ENCODE peak calls at places on chromosomes 5 and 9, in five cellular contexts. A, X, B, Z and P are unnamed samples.

GRCh38 chr9:18331808-18332209 is 142.1 kb upstream of the ADAMTSL1 start:
- DNase-seq in X (no peak), B (peak; percentile 64), A (no peak), Z (no peak), P (no peak)

GRCh38 chr9:123686131-123686848 is 243.6 kb downstream of the DENND1A start:
- DNase-seq in A (no peak), Z (no peak), B (peak; percentile 32), X (no peak), P (no peak)

GRCh38 chr5:60586307-60586901 is 113.6 kb downstream of the DEPDC1B start:
- DNase-seq in Z (no peak), A (no peak), B (peak; percentile 50), X (peak; percentile 61), P (no peak)

GRCh38 chr5:122175852-122176251 is 46.5 kb downstream of the ZNF474 start:
- DNase-seq in A (no peak), X (no peak), B (peak; percentile 33), Z (no peak), P (no peak)

GRCh38 chr9:127838375-127839078 is 15.9 kb downstream of the ENG start:
- DNase-seq in B (peak; percentile 93), A (no peak), Z (no peak), X (peak; percentile 98), P (no peak)

GRCh38 chr9:15142903-15143534 is 164.0 kb downstream of the TTC39B start:
- DNase-seq in A (peak; percentile 41), Z (no peak), X (peak; percentile 64), B (peak; percentile 70), P (peak; percentile 43)

GRCh38 chr9:128637656-128638055 is 19.0 kb downstream of the DYNC2I2 start:
- DNase-seq in B (peak; percentile 54), Z (no peak), X (no peak), A (no peak), P (no peak)

GRCh38 chr9:71726723-71727122 is 41.6 kb downstream of the CEMIP2 start:
- DNase-seq in A (no peak), B (no peak), X (no peak), Z (no peak), P (no peak)

GRCh38 chr9:98230354-98230753 is 25.1 kb downstream of the TBC1D2 start:
- DNase-seq in B (no peak), A (no peak), Z (no peak), X (no peak), P (no peak)

GRCh38 chr9:29006603-29007002 is 1433.3 kb upstream of the C9orf72 start:
- DNase-seq in B (no peak), A (no peak), X (no peak), Z (no peak), P (no peak)

GRCh38 chr5:94793816-94794198 is 175.3 kb downstream of the SLF1 start:
- DNase-seq in B (peak; percentile 43), Z (no peak), A (no peak), X (peak; percentile 90), P (no peak)

GRCh38 chr9:93656426-93657222 is 80.2 kb downstream of the PHF2 start:
- DNase-seq in X (no peak), A (no peak), B (no peak), Z (no peak), P (no peak)

GRCh38 chr9:18606831-18607230 is 132.9 kb downstream of the ADAMTSL1 start:
- DNase-seq in X (peak; percentile 5), B (peak; percentile 26), A (peak; percentile 48), Z (peak; percentile 7), P (peak; percentile 44)

GRCh38 chr9:134623408-134624066 is 18.1 kb upstream of the COL5A1 start:
- DNase-seq in X (no peak), B (no peak), A (no peak), Z (no peak), P (no peak)

GRCh38 chr5:180621311-180621710 is 28.1 kb downstream of the FLT4 start:
- DNase-seq in Z (no peak), A (no peak), X (no peak), B (no peak), P (no peak)

GRCh38 chr9:97109194-97109811 is 70.4 kb upstream of the CTSV start:
- DNase-seq in B (peak; percentile 6), Z (peak; percentile 43), X (peak; percentile 11), A (peak; percentile 30), P (peak; percentile 77)

GRCh38 chr5:123511290-123511647 is 708 bp upstream of the CSNK1G3 start:
- DNase-seq in X (peak; percentile 66), B (peak; percentile 70), A (peak; percentile 18), Z (no peak), P (no peak)

GRCh38 chr5:91277840-91278239 is 105.3 kb downstream of the ARRDC3 start:
- DNase-seq in X (no peak), A (no peak), B (no peak), Z (no peak), P (no peak)

GRCh38 chr9:16928179-16928945 is 57.9 kb upstream of the BNC2 start:
- DNase-seq in A (no peak), Z (no peak), X (peak; percentile 33), B (peak; percentile 35), P (no peak)

GRCh38 chr9:100700689-100701318 is 122.9 kb downstream of the CAVIN4 start:
- DNase-seq in B (peak; percentile 9), X (no peak), Z (no peak), A (peak; percentile 20), P (peak; percentile 50)

DNA sequence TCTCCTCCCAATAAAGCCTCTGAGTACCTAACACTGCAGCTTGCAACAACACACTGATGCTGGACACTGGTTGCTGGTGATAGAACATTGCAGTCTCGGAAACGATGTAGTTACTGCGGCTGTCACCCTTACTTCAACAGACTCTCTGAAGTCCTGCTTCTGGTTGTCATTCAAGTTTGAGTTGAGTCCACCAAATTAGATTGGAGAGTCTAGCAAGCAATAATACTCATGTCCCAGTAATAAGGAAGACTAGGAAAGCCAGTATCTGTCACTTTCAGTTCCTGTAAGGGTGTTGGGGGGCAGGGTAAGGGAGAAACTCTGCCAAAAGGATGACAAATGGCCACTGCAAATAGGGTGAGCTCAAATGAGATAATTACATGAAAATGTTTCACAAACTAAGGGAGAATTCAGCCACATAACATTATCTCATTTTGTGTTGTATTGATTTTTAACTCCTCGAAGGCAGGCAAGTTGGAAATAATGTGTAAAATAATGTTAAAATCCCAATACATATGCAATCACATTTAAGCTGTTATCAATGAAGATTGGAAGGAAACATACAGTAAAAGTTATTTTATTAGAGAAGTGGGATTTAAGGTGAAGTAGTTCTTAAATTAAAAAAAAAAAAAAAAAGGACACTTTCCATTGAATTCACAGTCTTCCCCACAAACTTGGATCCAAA is 849 bp upstream of the IFT74 start:
- DNase-seq in B (no peak), A (no peak), Z (no peak), X (peak; percentile 26), P (no peak)
- H2AFZ ChIP-seq in B (peak overlapping the region; percentile 98), A (peak overlapping the region; percentile 88), Z (peak overlapping the region; percentile 100), X (peak overlapping the region; percentile 61), P (no peak overlapping the region)

GRCh38 chr5:65103674-65104035 is 334.9 kb downstream of the CWC27 start:
- DNase-seq in X (no peak), A (no peak), Z (no peak), B (no peak), P (no peak)

GRCh38 chr5:65101706-65102105 is 333.0 kb downstream of the CWC27 start:
- DNase-seq in Z (no peak), A (no peak), B (peak; percentile 70), X (peak; percentile 22), P (no peak)

GRCh38 chr5:65102501-65102825 is 333.7 kb downstream of the CWC27 start:
- DNase-seq in Z (no peak), B (no peak), A (no peak), X (no peak), P (peak; percentile 40)

GRCh38 chr5:65104831-65105230 is 336.1 kb downstream of the CWC27 start:
- DNase-seq in B (no peak), A (no peak), X (no peak), Z (no peak), P (no peak)

DNA sequence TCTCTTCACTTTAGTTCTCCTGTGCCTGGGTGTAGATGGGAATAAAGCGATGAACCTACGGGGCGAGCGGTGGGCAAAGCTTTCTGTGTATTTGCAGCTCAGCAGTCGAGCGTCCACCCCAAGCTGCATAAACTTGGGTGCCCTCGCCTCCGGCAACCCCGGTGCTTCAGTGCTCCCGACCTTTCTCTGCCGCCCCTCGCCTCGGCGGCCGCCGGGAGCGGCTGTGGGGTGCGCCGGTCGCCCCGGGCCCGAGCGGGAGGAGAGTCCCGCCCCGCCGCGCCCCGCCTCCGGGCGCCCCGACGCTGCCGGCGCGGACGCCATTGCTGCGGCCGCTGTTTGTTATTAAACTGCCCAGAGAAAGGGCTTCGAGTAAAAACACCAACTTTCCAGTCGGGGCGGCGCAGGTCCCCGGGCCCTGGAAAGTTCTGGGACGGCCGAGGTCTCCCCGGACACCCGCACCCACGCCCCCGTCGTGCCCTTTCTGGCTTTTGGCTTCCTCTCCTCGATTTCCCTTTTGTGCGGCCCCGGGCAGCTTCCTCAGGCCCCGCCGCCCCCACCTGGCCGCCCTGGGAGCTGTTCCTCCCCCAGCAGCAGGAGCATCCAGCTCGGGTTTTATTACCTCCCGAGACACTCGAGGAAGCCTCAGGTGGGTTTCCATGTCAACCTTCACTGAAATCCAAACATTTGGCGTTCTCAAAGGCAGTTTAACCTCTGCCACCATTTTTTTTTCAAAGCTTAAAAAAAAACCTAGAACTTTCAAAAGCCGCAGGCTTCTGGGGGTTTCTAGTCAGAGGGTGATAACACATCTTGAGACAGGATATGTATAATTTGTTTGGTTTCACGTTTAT is 334.3 kb downstream of the CWC27 start:
- DNase-seq in Z (no peak), A (no peak), B (peak; percentile 15), X (peak; percentile 11), P (peak; percentile 76)
- H3K4ac ChIP-seq in Z (peak overlapping the region; percentile 13), A (no peak overlapping the region), B (peak overlapping the region; percentile 94), X (peak overlapping the region; percentile 44), P (no peak overlapping the region)

GRCh38 chr9:125239631-125240597 is 1.2 kb downstream of the HSPA5 start:
- DNase-seq in B (no peak), Z (no peak), A (no peak), X (no peak), P (no peak)

GRCh38 chr9:125241863-125242739 is 958 bp upstream of the HSPA5 start:
- DNase-seq in X (no peak), B (no peak), A (no peak), Z (no peak), P (no peak)

GRCh38 chr9:125238915-125239446 is 2.2 kb downstream of the HSPA5 start:
- DNase-seq in A (no peak), X (peak; percentile 14), B (no peak), Z (no peak), P (no peak)

GRCh38 chr9:125241000-125241862 is at the start of gene HSPA5:
- DNase-seq in X (peak; percentile 100), A (peak; percentile 99), Z (peak; percentile 99), B (peak; percentile 100), P (peak; percentile 100)

GRCh38 chr9:125240649-125240999 is 519 bp downstream of the HSPA5 start:
- DNase-seq in B (no peak), X (no peak), A (peak; percentile 23), Z (no peak), P (no peak)
- H2AFZ ChIP-seq in B (peak overlapping the region; percentile 93), X (no peak overlapping the region), A (peak overlapping the region; percentile 87), Z (no peak overlapping the region), P (no peak overlapping the region)

GRCh38 chr5:150490296-150490669 is 17.6 kb upstream of the NDST1 start:
- DNase-seq in Z (no peak), A (no peak), B (no peak), X (no peak), P (no peak)
- H3K4ac ChIP-seq in Z (no peak overlapping the region), A (no peak overlapping the region), B (peak overlapping the region; percentile 87), X (no peak overlapping the region), P (no peak overlapping the region)

DNA sequence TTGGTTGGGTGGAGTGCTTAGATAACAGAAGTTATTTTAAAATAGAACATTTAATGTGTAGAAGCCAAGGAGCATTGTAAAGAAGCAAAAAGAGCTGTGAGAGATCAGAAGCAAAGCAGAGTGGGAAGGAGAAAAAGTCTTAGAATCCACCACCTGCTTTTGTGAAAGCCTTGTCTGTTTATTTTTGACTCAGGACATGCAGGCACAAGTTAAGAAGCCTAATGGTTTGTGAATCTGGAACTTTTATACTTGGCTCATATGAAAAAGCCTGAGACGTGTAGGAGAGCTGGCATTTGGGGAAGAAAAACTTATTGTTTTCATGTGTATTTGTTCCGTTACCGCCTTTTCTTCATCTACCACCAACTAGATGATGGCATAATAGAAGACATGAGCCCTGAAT is 38.5 kb upstream of the ITGA2 start:
- DNase-seq in X (no peak), Z (no peak), A (no peak), B (no peak), P (no peak)
- H2AFZ ChIP-seq in X (no peak overlapping the region), Z (no peak overlapping the region), A (no peak overlapping the region), B (no peak overlapping the region), P (no peak overlapping the region)